ENCODE peak calls at places on chromosome 9, in eight cellular contexts. T, B, K, A, W, Q, X and R are unnamed samples.

GRCh38 chr9:101629624-101630023 is 34.9 kb upstream of the PPP3R2 start:
- DNase-seq in W (no peak), A (no peak), T (no peak), B (no peak), X (no peak), K (no peak), Q (no peak), R (no peak)

GRCh38 chr9:70477907-70478480 is 63.5 kb upstream of the KLF9 start:
- DNase-seq in T (peak; percentile 69), B (peak; percentile 60), W (no peak), X (peak; percentile 28), K (no peak), Q (no peak), A (no peak), R (no peak)

GRCh38 chr9:108468364-108468763 is 387.4 kb downstream of the ACTL7B start:
- DNase-seq in T (no peak), Q (no peak), W (peak; percentile 67), K (peak; percentile 38), B (peak; percentile 23), A (peak; percentile 74), X (no peak), R (no peak)

GRCh38 chr9:116798521-116798920 is 111.4 kb downstream of the TRIM32 start:
- DNase-seq in B (no peak), W (no peak), K (no peak), X (no peak), Q (no peak), A (no peak), T (no peak), R (no peak)

GRCh38 chr9:4905135-4905490 is 80.0 kb upstream of the JAK2 start:
- DNase-seq in A (no peak), W (no peak), Q (no peak), X (no peak), B (no peak), K (no peak), T (no peak), R (no peak)

GRCh38 chr9:16515207-16515606 is 355.3 kb downstream of the BNC2 start:
- DNase-seq in K (no peak), T (peak; percentile 73), A (no peak), X (no peak), B (peak; percentile 25), W (no peak), Q (no peak), R (no peak)

GRCh38 chr9:27743490-27743889 is 170.2 kb upstream of the C9orf72 start:
- DNase-seq in T (no peak), X (no peak), B (no peak), A (no peak), K (no peak), W (no peak), Q (no peak), R (no peak)

GRCh38 chr9:3698531-3698930 is 172.7 kb upstream of the RFX3 start:
- DNase-seq in T (no peak), K (no peak), W (no peak), A (no peak), X (no peak), B (no peak), Q (no peak), R (no peak)

GRCh38 chr9:110975969-110976368 is 62.3 kb downstream of the LPAR1 start:
- DNase-seq in B (no peak), K (no peak), A (no peak), T (no peak), Q (no peak), X (no peak), W (no peak), R (no peak)

GRCh38 chr9:71766663-71767062 is 1.6 kb downstream of the CEMIP2 start:
- DNase-seq in W (no peak), B (no peak), T (no peak), K (no peak), X (no peak), A (no peak), Q (peak; percentile 9), R (no peak)

GRCh38 chr9:71647094-71647591 is 121.2 kb downstream of the CEMIP2 start:
- DNase-seq in X (peak; percentile 15), K (peak; percentile 79), T (peak; percentile 81), Q (peak; percentile 16), A (peak; percentile 73), W (peak; percentile 61), B (peak; percentile 72), R (peak; percentile 32)

GRCh38 chr9:104494808-104495207 is 9.3 kb upstream of the OR13F1 start:
- DNase-seq in X (no peak), K (no peak), Q (no peak), B (no peak), A (no peak), W (no peak), T (no peak), R (no peak)

GRCh38 chr9:128120061-128120740 is 7.3 kb downstream of the PTGES2 start:
- DNase-seq in X (no peak), W (no peak), K (peak; percentile 8), T (peak; percentile 64), Q (no peak), B (no peak), A (peak; percentile 24), R (no peak)

GRCh38 chr9:114787781-114788498 is 17.9 kb downstream of the TNFSF15 start:
- DNase-seq in A (no peak), K (no peak), W (no peak), B (no peak), X (peak; percentile 37), Q (no peak), T (no peak), R (no peak)

GRCh38 chr9:6673326-6674025 is 27.9 kb upstream of the GLDC start:
- DNase-seq in T (no peak), X (no peak), B (no peak), A (no peak), Q (no peak), W (no peak), K (no peak), R (no peak)

GRCh38 chr9:18002718-18003438 is 424.0 kb downstream of the SH3GL2 start:
- DNase-seq in X (no peak), K (peak; percentile 17), B (no peak), Q (no peak), W (no peak), A (no peak), T (peak; percentile 34), R (no peak)

GRCh38 chr9:35521708-35522107 is 31.8 kb downstream of the RUSC2 start:
- DNase-seq in B (peak; percentile 88), T (peak; percentile 87), K (no peak), X (no peak), W (no peak), A (no peak), Q (no peak), R (peak; percentile 85)

GRCh38 chr9:129362287-129363098 is 184.4 kb upstream of the IER5L start:
- DNase-seq in Q (no peak), A (no peak), X (peak; percentile 83), B (no peak), T (no peak), K (no peak), W (no peak), R (no peak)

GRCh38 chr9:91483189-91483691 is 59.6 kb upstream of the NFIL3 start:
- DNase-seq in Q (no peak), T (no peak), W (no peak), A (no peak), B (peak; percentile 47), X (no peak), K (no peak), R (peak; percentile 56)

GRCh38 chr9:7613931-7614330 is 185.6 kb downstream of the DMAC1 start:
- DNase-seq in Q (no peak), A (no peak), B (no peak), T (no peak), W (no peak), K (no peak), X (no peak), R (no peak)

GRCh38 chr9:33263936-33264472 is 504 bp downstream of the BAG1 start:
- DNase-seq in X (peak; percentile 37), K (peak; percentile 59), W (peak; percentile 63), B (no peak), T (peak; percentile 83), Q (no peak), A (peak; percentile 66), R (peak; percentile 60)

GRCh38 chr9:91045036-91045435 is 243.4 kb downstream of the SYK start:
- DNase-seq in X (no peak), T (no peak), W (no peak), B (no peak), A (no peak), Q (no peak), K (no peak), R (no peak)

DNA sequence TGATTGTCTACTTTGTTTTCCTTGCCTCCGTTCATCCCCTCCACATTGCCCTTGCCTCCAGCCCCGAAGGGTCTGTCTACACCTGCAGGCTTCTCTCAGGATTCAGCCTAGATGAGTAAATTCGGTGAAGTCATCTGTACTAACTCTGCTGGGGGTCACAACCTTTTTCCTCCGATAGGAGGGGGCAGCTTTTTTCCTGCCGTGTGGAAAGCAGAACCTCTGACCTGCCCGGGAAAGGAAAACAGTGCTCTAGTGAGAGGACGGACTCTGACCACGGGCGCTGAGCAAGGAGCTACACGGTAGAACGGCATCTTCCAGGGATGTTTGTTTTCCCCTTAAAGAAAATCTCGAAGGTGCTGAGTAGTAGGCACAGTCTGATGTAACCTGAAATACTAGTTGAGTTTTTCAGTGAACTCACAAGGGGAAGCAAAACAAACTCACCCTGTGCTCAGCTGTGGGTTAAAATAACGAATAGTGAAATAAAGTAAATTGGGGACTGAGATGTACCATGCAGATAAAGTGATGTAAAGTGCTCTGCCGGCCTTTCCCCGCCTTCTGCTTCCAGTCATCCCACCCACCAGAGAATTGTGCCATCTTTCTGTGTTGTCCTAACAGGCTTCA is 281.8 kb downstream of the AOPEP start:
- DNase-seq in A (no peak), W (no peak), B (no peak), Q (no peak), K (peak; percentile 38), X (peak; percentile 52), T (no peak), R (no peak)
- TF ChIP-seq POLR2A in A (no peak), W (no peak), B (no peak), Q (no peak), K (no peak), X (peak; percentile 30), T (no peak), R (no peak)

GRCh38 chr9:133122167-133122550 is 1.1 kb upstream of the RALGDS start:
- DNase-seq in W (no peak), Q (no peak), A (no peak), X (no peak), T (no peak), B (no peak), K (no peak), R (no peak)
- H3K4me1 ChIP-seq in W (peaks cover 49% of the 10 kb centered on the region), Q (peaks cover 53% of the 10 kb centered on the region), A (peaks cover 72% of the 10 kb centered on the region), X (peaks cover 36% of the 10 kb centered on the region), T (peaks cover 72% of the 10 kb centered on the region), B (peaks cover 26% of the 10 kb centered on the region), K (peaks cover 49% of the 10 kb centered on the region), R (peaks cover 80% of the 10 kb centered on the region)

GRCh38 chr9:93503381-93503780 is 50.0 kb upstream of the FAM120AOS start:
- DNase-seq in W (no peak), T (no peak), X (no peak), Q (no peak), A (no peak), B (no peak), K (no peak), R (no peak)
- H3K27ac ChIP-seq in W (no peak overlapping the region), T (no peak overlapping the region), X (no peak overlapping the region), Q (no peak overlapping the region), A (no peak overlapping the region), B (no peak overlapping the region), K (no peak overlapping the region), R (peak overlapping the region; percentile 61)

GRCh38 chr9:125235805-125236534 is 5.2 kb downstream of the HSPA5 start:
- DNase-seq in W (no peak), Q (no peak), X (no peak), T (no peak), A (no peak), K (no peak), B (no peak), R (no peak)
- TF ChIP-seq POLR2A in W (no peak), Q (no peak), X (no peak), T (no peak), A (no peak), K (peak; percentile 12), B (no peak), R (no peak)